ENCODE peak calls at places on chromosome 4, in six cellular contexts. C, D, N, E, J and M are unnamed samples.

GRCh38 chr4:73859614-73860088 is 6.6 kb downstream of the PF4V1 start:
- DNase-seq in C (no peak), D (peak; percentile 47), J (no peak), E (no peak), N (no peak), M (no peak)

GRCh38 chr4:187612211-187612780 is 383.3 kb upstream of the ZFP42 start:
- DNase-seq in N (no peak), J (no peak), C (no peak), D (peak; percentile 49), E (no peak), M (no peak)

GRCh38 chr4:114026447-114026846 is 47.0 kb upstream of the ARSJ start:
- DNase-seq in C (no peak), E (no peak), J (no peak), N (no peak), D (no peak), M (no peak)

GRCh38 chr4:41814565-41814964 is 66.0 kb upstream of the PHOX2B start:
- DNase-seq in D (peak; percentile 49), N (no peak), C (peak; percentile 68), E (no peak), J (peak; percentile 18), M (no peak)

GRCh38 chr4:7298601-7299000 is 106.3 kb downstream of the SORCS2 start:
- DNase-seq in N (no peak), D (no peak), C (no peak), J (no peak), E (no peak), M (no peak)

GRCh38 chr4:35541146-35541887 is 703.0 kb downstream of the ARAP2 start:
- DNase-seq in E (no peak), J (no peak), N (no peak), D (no peak), C (no peak), M (no peak)

GRCh38 chr4:165124488-165124887 is 11.8 kb upstream of the TMEM192 start:
- DNase-seq in C (no peak), D (no peak), J (no peak), N (no peak), E (no peak), M (no peak)

GRCh38 chr4:123346330-123346940 is 50.2 kb upstream of the SPRY1 start:
- DNase-seq in D (no peak), E (no peak), C (no peak), N (no peak), J (no peak), M (no peak)

GRCh38 chr4:169039271-169039954 is 29.4 kb upstream of the CBR4 start:
- DNase-seq in J (no peak), D (no peak), C (no peak), E (no peak), N (no peak), M (no peak)

GRCh38 chr4:71189471-71189870 is 149.3 kb upstream of the SLC4A4 start:
- DNase-seq in E (no peak), J (no peak), C (no peak), D (peak; percentile 61), N (no peak), M (no peak)

DNA sequence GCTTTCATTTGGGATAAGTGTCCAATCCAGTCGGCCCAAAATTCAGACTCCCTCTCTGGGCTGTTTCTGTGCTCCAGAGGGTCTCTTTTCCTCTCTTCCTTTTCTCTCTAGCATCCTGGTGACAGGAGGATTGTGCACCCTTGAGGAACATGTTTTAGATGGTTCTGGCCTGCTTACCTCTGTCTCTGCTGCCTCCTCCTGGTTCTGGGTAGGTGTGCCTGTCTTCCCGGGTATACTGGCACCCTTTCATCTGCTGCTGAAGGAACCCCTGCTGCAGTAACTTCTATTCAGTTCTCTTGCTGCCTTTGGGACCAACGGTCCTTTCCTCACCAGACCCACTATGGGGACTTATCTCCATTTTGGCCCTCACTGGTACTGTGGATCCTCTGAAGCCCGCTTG is 53.2 kb downstream of the HMGB2 start:
- DNase-seq in D (no peak), N (no peak), E (no peak), J (no peak), C (no peak), M (no peak)
- H3K27ac ChIP-seq in D (no peak overlapping the region), N (no peak overlapping the region), E (no peak overlapping the region), J (no peak overlapping the region), C (no peak overlapping the region), M (no peak overlapping the region)

GRCh38 chr4:139028191-139028661 is 12.6 kb downstream of the NOCT start:
- DNase-seq in C (peak; percentile 13), J (peak; percentile 82), N (peak; percentile 73), E (no peak), D (no peak), M (no peak)
- H3K27ac ChIP-seq in C (no peak overlapping the region), J (peak overlapping the region; percentile 75), N (peak overlapping the region; percentile 86), E (no peak overlapping the region), D (no peak overlapping the region), M (no peak overlapping the region)

GRCh38 chr4:76830612-76831474 is 67.1 kb downstream of the SOWAHB start:
- DNase-seq in N (no peak), J (peak; percentile 72), D (peak; percentile 73), E (no peak), C (peak; percentile 50), M (no peak)
- H3K27ac ChIP-seq in N (peak overlapping the region; percentile 63), J (peak overlapping the region; percentile 67), D (peak overlapping the region; percentile 61), E (peak overlapping the region; percentile 77), C (no peak overlapping the region), M (peak overlapping the region; percentile 75)

DNA sequence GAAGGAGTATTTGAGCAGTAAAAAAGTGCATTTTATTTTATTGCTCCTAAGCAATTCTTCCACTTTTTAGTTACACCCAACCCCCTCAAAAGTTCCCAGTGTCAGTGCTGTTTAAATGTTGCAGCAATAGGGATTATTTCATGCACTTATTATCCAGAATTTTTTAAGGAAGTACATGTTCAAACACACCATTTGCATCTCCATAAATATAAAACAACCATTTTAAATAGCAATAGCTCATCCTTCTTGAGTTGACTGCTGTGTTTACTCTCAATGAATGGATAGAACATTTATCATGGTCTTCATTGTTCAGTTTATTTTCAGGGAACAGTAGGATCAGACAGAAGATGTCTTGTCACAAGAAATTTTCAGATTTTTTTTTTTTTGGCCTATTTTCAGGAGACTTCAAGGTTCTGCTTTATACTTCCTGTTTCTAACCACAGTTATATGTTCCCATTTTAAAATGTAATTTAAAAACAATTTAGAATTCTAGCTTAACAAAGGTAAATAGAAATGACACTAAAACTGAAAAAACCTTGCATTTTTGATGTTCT is 171.9 kb downstream of the TMA16 start:
- DNase-seq in J (no peak), E (no peak), D (no peak), C (no peak), N (no peak), M (no peak)
- H3K27ac ChIP-seq in J (no peak overlapping the region), E (no peak overlapping the region), D (no peak overlapping the region), C (no peak overlapping the region), N (no peak overlapping the region), M (no peak overlapping the region)

DNA sequence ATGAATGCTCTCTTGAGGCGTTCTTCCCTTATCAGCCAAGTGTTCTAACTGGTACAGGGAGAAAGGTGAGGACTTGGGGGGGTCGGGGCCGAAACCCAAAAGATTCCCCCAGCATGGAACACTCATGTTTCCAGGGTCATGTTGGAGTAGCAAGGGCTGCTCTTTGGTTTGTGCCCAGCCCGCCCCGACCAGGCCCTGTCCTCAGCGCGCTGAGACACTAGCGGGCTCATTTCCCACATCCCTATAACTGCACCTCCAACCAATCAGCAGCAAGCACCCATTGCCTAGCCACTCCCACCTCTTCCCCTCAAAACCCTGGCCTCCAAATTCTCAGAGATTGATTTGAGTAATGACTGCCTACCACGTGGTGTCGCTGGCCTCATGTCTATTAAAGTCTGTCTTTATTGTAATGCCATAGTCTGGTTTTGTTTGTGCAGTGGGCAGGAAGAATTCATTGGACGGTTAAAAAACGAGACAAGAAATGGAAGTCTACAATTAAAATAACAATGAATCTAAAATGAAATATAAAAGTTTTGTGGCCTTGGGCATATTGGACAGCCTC is 1928.4 kb downstream of the STIM2 start:
- DNase-seq in J (no peak), D (peak; percentile 3), C (no peak), N (no peak), E (no peak), M (no peak)
- H3K27ac ChIP-seq in J (no peak overlapping the region), D (no peak overlapping the region), C (no peak overlapping the region), N (no peak overlapping the region), E (no peak overlapping the region), M (no peak overlapping the region)

GRCh38 chr4:27005512-27006246 is 145.0 kb downstream of the STIM2 start:
- DNase-seq in J (no peak), E (no peak), D (peak; percentile 90), C (no peak), N (no peak), M (no peak)
- H3K27ac ChIP-seq in J (no peak overlapping the region), E (no peak overlapping the region), D (peak overlapping the region; percentile 73), C (no peak overlapping the region), N (no peak overlapping the region), M (no peak overlapping the region)

DNA sequence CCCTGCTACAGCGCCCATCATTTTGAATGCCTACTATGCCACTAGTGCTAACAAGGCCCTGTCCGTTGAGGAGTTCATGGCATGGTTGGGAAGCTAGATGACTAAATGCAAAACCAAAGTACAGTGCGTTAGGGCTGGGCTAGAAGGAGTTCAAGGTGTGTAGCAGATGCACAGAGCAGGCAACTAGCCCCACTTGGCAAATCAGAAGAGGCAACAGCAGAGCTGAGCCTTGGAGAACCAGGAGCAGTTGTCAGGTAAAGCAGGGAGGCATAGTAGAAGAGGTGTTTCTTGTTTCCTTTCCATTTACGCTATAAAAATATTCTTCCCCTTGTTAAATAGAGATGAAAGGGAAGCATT is 146.6 kb upstream of the CPEB2 start:
- DNase-seq in C (no peak), E (no peak), J (no peak), N (no peak), D (no peak), M (no peak)
- H3K27ac ChIP-seq in C (no peak overlapping the region), E (peak overlapping the region; percentile 50), J (no peak overlapping the region), N (no peak overlapping the region), D (peak overlapping the region; percentile 89), M (peak overlapping the region; percentile 59)

GRCh38 chr4:10104991-10105276 is 11.7 kb downstream of the WDR1 start:
- DNase-seq in D (no peak), E (no peak), C (no peak), N (no peak), J (no peak), M (no peak)

GRCh38 chr4:10105920-10106319 is 10.7 kb downstream of the WDR1 start:
- DNase-seq in D (no peak), N (no peak), E (no peak), J (no peak), C (no peak), M (no peak)

GRCh38 chr4:10104211-10104990 is 12.2 kb downstream of the WDR1 start:
- DNase-seq in D (peak; percentile 61), E (no peak), N (no peak), C (peak; percentile 62), J (no peak), M (no peak)

GRCh38 chr4:10106421-10107039 is 10.1 kb downstream of the WDR1 start:
- DNase-seq in N (peak; percentile 80), D (peak; percentile 99), C (no peak), J (no peak), E (no peak), M (no peak)

GRCh38 chr4:10105421-10105820 is 11.2 kb downstream of the WDR1 start:
- DNase-seq in J (no peak), D (peak; percentile 27), E (no peak), C (no peak), N (no peak), M (no peak)
- H3K27ac ChIP-seq in J (no peak overlapping the region), D (peak overlapping the region; percentile 87), E (peak overlapping the region; percentile 93), C (no peak overlapping the region), N (peak overlapping the region; percentile 76), M (peak overlapping the region; percentile 88)

GRCh38 chr4:56272003-56272402 is 115.3 kb downstream of the AASDH start:
- DNase-seq in D (no peak), E (no peak), N (no peak), C (no peak), J (no peak), M (no peak)
- H3K27ac ChIP-seq in D (no peak overlapping the region), E (no peak overlapping the region), N (no peak overlapping the region), C (no peak overlapping the region), J (no peak overlapping the region), M (no peak overlapping the region)